ENCODE peak calls at places on chromosomes 16 and 17, in ten cellular contexts. One of them, this sample, is unnamed.

GRCh38 chr17:42027961-42028790 is 8.3 kb downstream of the NKIRAS2 start:
- DNase-seq in Peyer's patch: no peak
- DNase-seq in heart left ventricle: no peak
- DNase-seq in transverse colon: no peak
- DNase-seq in uterus: no peak
- DNase-seq in stomach: peak; percentile 54
- DNase-seq in prostate gland: no peak
- DNase-seq in A549: peak; percentile 71
- DNase-seq in breast epithelium: no peak
- DNase-seq in testis: no peak
- DNase-seq in this sample: no peak

GRCh38 chr17:49959183-49959935 is 9.6 kb upstream of the DLX4 start:
- DNase-seq in Peyer's patch: no peak
- DNase-seq in heart left ventricle: no peak
- DNase-seq in transverse colon: no peak
- DNase-seq in uterus: no peak
- DNase-seq in stomach: no peak
- DNase-seq in prostate gland: no peak
- DNase-seq in A549: peak; percentile 27
- DNase-seq in breast epithelium: no peak
- DNase-seq in testis: no peak
- DNase-seq in this sample: no peak

GRCh38 chr17:58335779-58336455 is 7.3 kb upstream of the TSPOAP1 start:
- DNase-seq in Peyer's patch: peak; percentile 91
- DNase-seq in heart left ventricle: no peak
- DNase-seq in transverse colon: peak; percentile 70
- DNase-seq in uterus: no peak
- DNase-seq in stomach: peak; percentile 53
- DNase-seq in prostate gland: no peak
- DNase-seq in A549: no peak
- DNase-seq in breast epithelium: peak; percentile 65
- DNase-seq in testis: no peak
- DNase-seq in this sample: no peak

GRCh38 chr16:78982344-78982743 is 618.2 kb downstream of the MAF start:
- DNase-seq in Peyer's patch: no peak
- DNase-seq in heart left ventricle: no peak
- DNase-seq in transverse colon: no peak
- DNase-seq in uterus: no peak
- DNase-seq in stomach: no peak
- DNase-seq in prostate gland: no peak
- DNase-seq in A549: no peak
- DNase-seq in breast epithelium: no peak
- DNase-seq in testis: no peak
- DNase-seq in this sample: no peak

GRCh38 chr16:85936761-85937343 is 37.9 kb downstream of the IRF8 start:
- DNase-seq in Peyer's patch: no peak
- DNase-seq in heart left ventricle: no peak
- DNase-seq in transverse colon: no peak
- DNase-seq in uterus: no peak
- DNase-seq in stomach: no peak
- DNase-seq in prostate gland: no peak
- DNase-seq in A549: no peak
- DNase-seq in breast epithelium: no peak
- DNase-seq in testis: no peak
- DNase-seq in this sample: no peak

GRCh38 chr17:39563476-39563875 is 44.2 kb downstream of the NEUROD2 start:
- DNase-seq in Peyer's patch: no peak
- DNase-seq in heart left ventricle: no peak
- DNase-seq in transverse colon: no peak
- DNase-seq in uterus: no peak
- DNase-seq in stomach: no peak
- DNase-seq in prostate gland: no peak
- DNase-seq in A549: no peak
- DNase-seq in breast epithelium: no peak
- DNase-seq in testis: peak; percentile 17
- DNase-seq in this sample: no peak

GRCh38 chr16:48971571-48972071 is 310.0 kb downstream of the CBLN1 start:
- DNase-seq in Peyer's patch: no peak
- DNase-seq in heart left ventricle: no peak
- DNase-seq in transverse colon: no peak
- DNase-seq in uterus: peak; percentile 32
- DNase-seq in stomach: no peak
- DNase-seq in prostate gland: no peak
- DNase-seq in A549: no peak
- DNase-seq in breast epithelium: no peak
- DNase-seq in testis: no peak
- DNase-seq in this sample: no peak

GRCh38 chr17:66701462-66701861 is 133.5 kb upstream of the CACNG5 start:
- DNase-seq in Peyer's patch: no peak
- DNase-seq in heart left ventricle: no peak
- DNase-seq in transverse colon: no peak
- DNase-seq in uterus: no peak
- DNase-seq in stomach: no peak
- DNase-seq in prostate gland: no peak
- DNase-seq in A549: no peak
- DNase-seq in breast epithelium: no peak
- DNase-seq in testis: no peak
- DNase-seq in this sample: no peak

GRCh38 chr17:81526662-81527571 is 1.3 kb upstream of the FSCN2 start:
- DNase-seq in Peyer's patch: no peak
- DNase-seq in heart left ventricle: no peak
- DNase-seq in transverse colon: no peak
- DNase-seq in uterus: no peak
- DNase-seq in stomach: no peak
- DNase-seq in prostate gland: no peak
- DNase-seq in A549: no peak
- DNase-seq in breast epithelium: no peak
- DNase-seq in testis: no peak
- DNase-seq in this sample: no peak

GRCh38 chr17:75950850-75951554 is 10.2 kb upstream of the FBF1 start:
- DNase-seq in Peyer's patch: no peak
- DNase-seq in heart left ventricle: no peak
- DNase-seq in transverse colon: no peak
- DNase-seq in uterus: no peak
- DNase-seq in stomach: no peak
- DNase-seq in prostate gland: no peak
- DNase-seq in A549: no peak
- DNase-seq in breast epithelium: no peak
- DNase-seq in testis: no peak
- DNase-seq in this sample: no peak

GRCh38 chr17:7038025-7038862 is 2.4 kb downstream of the SLC16A13 start:
- DNase-seq in Peyer's patch: no peak
- DNase-seq in heart left ventricle: no peak
- DNase-seq in transverse colon: no peak
- DNase-seq in uterus: no peak
- DNase-seq in stomach: no peak
- DNase-seq in prostate gland: no peak
- DNase-seq in A549: no peak
- DNase-seq in breast epithelium: no peak
- DNase-seq in testis: no peak
- DNase-seq in this sample: no peak

GRCh38 chr16:68275611-68276191 is 11.4 kb downstream of the SLC7A6 start:
- DNase-seq in Peyer's patch: peak; percentile 64
- DNase-seq in heart left ventricle: no peak
- DNase-seq in transverse colon: no peak
- DNase-seq in uterus: no peak
- DNase-seq in stomach: no peak
- DNase-seq in prostate gland: peak; percentile 65
- DNase-seq in A549: no peak
- DNase-seq in breast epithelium: no peak
- DNase-seq in testis: no peak
- DNase-seq in this sample: no peak

GRCh38 chr17:50918933-50919296 is 52.8 kb upstream of the TOB1 start:
- DNase-seq in Peyer's patch: no peak
- DNase-seq in heart left ventricle: no peak
- DNase-seq in transverse colon: peak; percentile 67
- DNase-seq in uterus: no peak
- DNase-seq in stomach: peak; percentile 62
- DNase-seq in prostate gland: no peak
- DNase-seq in A549: no peak
- DNase-seq in breast epithelium: peak; percentile 52
- DNase-seq in testis: no peak
- DNase-seq in this sample: no peak

GRCh38 chr16:30570621-30571443 is 682 bp downstream of the ZNF688 start:
- DNase-seq in Peyer's patch: no peak
- DNase-seq in heart left ventricle: peak; percentile 42
- DNase-seq in transverse colon: no peak
- DNase-seq in uterus: peak; percentile 56
- DNase-seq in stomach: peak; percentile 28
- DNase-seq in prostate gland: peak; percentile 22
- DNase-seq in A549: no peak
- DNase-seq in breast epithelium: no peak
- DNase-seq in testis: peak; percentile 49
- DNase-seq in this sample: no peak

GRCh38 chr16:75218256-75219076 is at the start of gene CTRB1:
- DNase-seq in Peyer's patch: no peak
- DNase-seq in heart left ventricle: no peak
- DNase-seq in transverse colon: no peak
- DNase-seq in uterus: no peak
- DNase-seq in stomach: no peak
- DNase-seq in prostate gland: no peak
- DNase-seq in A549: no peak
- DNase-seq in breast epithelium: no peak
- DNase-seq in testis: no peak
- DNase-seq in this sample: no peak

GRCh38 chr17:80110927-80111701 is 9.7 kb downstream of the GAA start:
- DNase-seq in Peyer's patch: no peak
- DNase-seq in heart left ventricle: no peak
- DNase-seq in transverse colon: no peak
- DNase-seq in uterus: peak; percentile 10
- DNase-seq in stomach: peak; percentile 17
- DNase-seq in prostate gland: no peak
- DNase-seq in A549: no peak
- DNase-seq in breast epithelium: no peak
- DNase-seq in testis: no peak
- DNase-seq in this sample: no peak

GRCh38 chr17:76924345-76925332 is 56.4 kb downstream of the MGAT5B start:
- DNase-seq in Peyer's patch: no peak
- DNase-seq in heart left ventricle: no peak
- DNase-seq in transverse colon: no peak
- DNase-seq in uterus: no peak
- DNase-seq in stomach: no peak
- DNase-seq in prostate gland: no peak
- DNase-seq in A549: peak; percentile 24
- DNase-seq in breast epithelium: no peak
- DNase-seq in testis: no peak
- DNase-seq in this sample: no peak

GRCh38 chr16:68473358-68474064 is 25.2 kb upstream of the SMPD3 start:
- DNase-seq in Peyer's patch: no peak
- DNase-seq in heart left ventricle: no peak
- DNase-seq in transverse colon: no peak
- DNase-seq in uterus: no peak
- DNase-seq in stomach: no peak
- DNase-seq in prostate gland: no peak
- DNase-seq in A549: no peak
- DNase-seq in breast epithelium: no peak
- DNase-seq in testis: no peak
- DNase-seq in this sample: no peak

GRCh38 chr16:87487361-87487924 is 5.4 kb downstream of the ZCCHC14 start:
- DNase-seq in Peyer's patch: no peak
- DNase-seq in heart left ventricle: peak; percentile 60
- DNase-seq in transverse colon: peak; percentile 85
- DNase-seq in uterus: no peak
- DNase-seq in stomach: peak; percentile 79
- DNase-seq in prostate gland: no peak
- DNase-seq in A549: no peak
- DNase-seq in breast epithelium: peak; percentile 43
- DNase-seq in testis: peak; percentile 59
- DNase-seq in this sample: peak; percentile 55
- TF ChIP-seq POLR2A in Peyer's patch: no peak
- TF ChIP-seq POLR2A in heart left ventricle: no peak
- TF ChIP-seq POLR2A in transverse colon: no peak
- TF ChIP-seq POLR2A in uterus: no peak
- TF ChIP-seq POLR2A in stomach: no peak
- TF ChIP-seq POLR2A in prostate gland: no peak
- TF ChIP-seq POLR2A in A549: no peak
- TF ChIP-seq POLR2A in breast epithelium: no peak
- TF ChIP-seq POLR2A in testis: no peak
- TF ChIP-seq POLR2A in this sample: no peak

GRCh38 chr16:66758086-66758485 is 6.7 kb upstream of the DYNC1LI2 start:
- DNase-seq in Peyer's patch: no peak
- DNase-seq in heart left ventricle: no peak
- DNase-seq in transverse colon: no peak
- DNase-seq in uterus: no peak
- DNase-seq in stomach: no peak
- DNase-seq in prostate gland: no peak
- DNase-seq in A549: no peak
- DNase-seq in breast epithelium: no peak
- DNase-seq in testis: no peak
- DNase-seq in this sample: no peak
- TF ChIP-seq CTCF in Peyer's patch: no peak
- TF ChIP-seq CTCF in heart left ventricle: no peak
- TF ChIP-seq CTCF in transverse colon: no peak
- TF ChIP-seq CTCF in uterus: no peak
- TF ChIP-seq CTCF in stomach: no peak
- TF ChIP-seq CTCF in prostate gland: no peak
- TF ChIP-seq CTCF in A549: no peak
- TF ChIP-seq CTCF in breast epithelium: no peak
- TF ChIP-seq CTCF in testis: no peak
- TF ChIP-seq CTCF in this sample: no peak

GRCh38 chr17:1783834-1784611 is 22.2 kb downstream of the SERPINF1 start:
- DNase-seq in Peyer's patch: peak; percentile 69
- DNase-seq in heart left ventricle: peak; percentile 83
- DNase-seq in transverse colon: peak; percentile 74
- DNase-seq in uterus: peak; percentile 88
- DNase-seq in stomach: peak; percentile 63
- DNase-seq in prostate gland: peak; percentile 68
- DNase-seq in A549: peak; percentile 68
- DNase-seq in breast epithelium: peak; percentile 87
- DNase-seq in testis: peak; percentile 91
- DNase-seq in this sample: peak; percentile 93
- H3K4me3 ChIP-seq in Peyer's patch: no peak overlapping the region
- H3K4me3 ChIP-seq in heart left ventricle: peak overlapping the region; percentile 15
- H3K4me3 ChIP-seq in transverse colon: no peak overlapping the region
- H3K4me3 ChIP-seq in uterus: peak overlapping the region; percentile 6
- H3K4me3 ChIP-seq in stomach: no peak overlapping the region
- H3K4me3 ChIP-seq in prostate gland: no peak overlapping the region
- H3K4me3 ChIP-seq in A549: no peak overlapping the region
- H3K4me3 ChIP-seq in breast epithelium: no peak overlapping the region
- H3K4me3 ChIP-seq in testis: no peak overlapping the region
- H3K4me3 ChIP-seq in this sample: no peak overlapping the region

DNA sequence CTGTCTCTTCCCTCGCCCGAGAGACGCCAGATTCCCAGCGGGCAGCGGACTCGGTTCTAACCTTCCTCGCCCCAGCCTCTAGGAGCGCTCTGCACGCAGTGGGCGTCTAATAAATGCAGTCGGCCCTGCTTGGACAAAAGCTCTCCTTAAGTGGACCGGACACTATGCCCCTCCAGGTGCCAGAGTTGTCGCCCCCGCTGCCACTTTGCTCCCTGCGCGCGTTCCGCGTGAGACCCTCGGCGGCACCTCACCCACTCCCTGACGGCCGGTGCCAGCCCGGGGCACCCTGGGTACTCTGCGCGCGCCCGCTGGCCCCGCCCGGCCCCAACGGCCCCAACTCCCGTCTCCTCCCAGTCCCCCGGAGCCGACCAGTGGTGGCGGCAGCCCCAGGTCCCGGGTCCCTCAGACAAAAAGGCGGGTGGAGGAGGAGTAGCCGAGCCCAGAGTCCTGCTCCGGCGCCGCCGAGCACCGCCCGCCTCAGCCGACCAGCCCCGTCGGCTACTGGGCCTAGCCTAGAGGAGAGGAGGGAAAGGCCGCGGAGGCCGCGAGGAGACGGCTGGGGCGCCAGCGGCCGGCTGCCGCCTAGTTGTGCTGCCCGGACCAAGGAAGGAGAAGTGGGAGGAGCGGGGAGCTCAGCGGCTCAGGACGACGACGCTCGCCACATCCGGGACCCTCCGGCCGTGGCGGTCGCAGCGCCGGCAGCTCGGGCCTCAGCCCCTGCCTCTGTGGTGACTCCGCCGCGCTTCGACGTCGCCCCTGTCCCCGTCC is 123.0 kb downstream of the GOSR1 start:
- DNase-seq in Peyer's patch: peak; percentile 74
- DNase-seq in heart left ventricle: peak; percentile 89
- DNase-seq in transverse colon: peak; percentile 90
- DNase-seq in uterus: peak; percentile 68
- DNase-seq in stomach: peak; percentile 85
- DNase-seq in prostate gland: peak; percentile 78
- DNase-seq in A549: peak; percentile 89
- DNase-seq in breast epithelium: peak; percentile 62
- DNase-seq in testis: peak; percentile 84
- DNase-seq in this sample: peak; percentile 95
- TF ChIP-seq POLR2A in Peyer's patch: peak; percentile 89
- TF ChIP-seq POLR2A in heart left ventricle: no peak
- TF ChIP-seq POLR2A in transverse colon: peak; percentile 94
- TF ChIP-seq POLR2A in uterus: peak; percentile 29
- TF ChIP-seq POLR2A in stomach: no peak
- TF ChIP-seq POLR2A in prostate gland: peak; percentile 83
- TF ChIP-seq POLR2A in A549: peak; percentile 89
- TF ChIP-seq POLR2A in breast epithelium: peak; percentile 68
- TF ChIP-seq POLR2A in testis: no peak
- TF ChIP-seq POLR2A in this sample: no peak